ENCODE peak calls at places on chromosome 9, in seven cellular contexts. T is IMR-90, N is neuronal stem cell, H is trophoblast cell, S is mesendoderm, B is H9, Q is H1. O is an unnamed sample.

GRCh38 chr9:33719581-33720374 is 75.6 kb upstream of the PRSS3 start:
- DNase-seq in T (no peak), N (peak; percentile 20), H (peak; percentile 23), S (peak; percentile 73), B (peak; percentile 83), Q (no peak), O (peak; percentile 34)

GRCh38 chr9:90307177-90307833 is 335.3 kb downstream of the DIRAS2 start:
- DNase-seq in T (no peak), N (no peak), H (peak; percentile 75), S (no peak), B (no peak), Q (no peak), O (no peak)

GRCh38 chr9:138103824-138104206 is 226.2 kb downstream of the CACNA1B start:
- DNase-seq in T (no peak), N (no peak), H (no peak), S (no peak), B (no peak), Q (no peak), O (no peak)

GRCh38 chr9:79633558-79633957 is 61.8 kb downstream of the TLE4 start:
- DNase-seq in T (no peak), N (no peak), H (no peak), S (no peak), B (no peak), Q (no peak), O (no peak)

GRCh38 chr9:8156336-8156735 is 356.8 kb upstream of the DMAC1 start:
- DNase-seq in T (no peak), N (no peak), H (no peak), S (no peak), B (no peak), Q (no peak), O (no peak)

GRCh38 chr9:81693639-81694378 is 4.5 kb upstream of the TLE1 start:
- DNase-seq in T (no peak), N (no peak), H (no peak), S (no peak), B (no peak), Q (no peak), O (peak; percentile 8)

GRCh38 chr9:119349548-119349947 is 19.7 kb downstream of the BRINP1 start:
- DNase-seq in T (no peak), N (peak; percentile 29), H (no peak), S (peak; percentile 79), B (peak; percentile 52), Q (no peak), O (no peak)

GRCh38 chr9:93830606-93831005 is 124.5 kb downstream of the BARX1 start:
- DNase-seq in T (no peak), N (no peak), H (no peak), S (no peak), B (no peak), Q (no peak), O (no peak)

GRCh38 chr9:97366889-97367288 is 45.0 kb upstream of the TDRD7 start:
- DNase-seq in T (no peak), N (no peak), H (no peak), S (no peak), B (no peak), Q (no peak), O (no peak)

GRCh38 chr9:93155716-93156474 is 21.8 kb upstream of the NINJ1 start:
- DNase-seq in T (no peak), N (no peak), H (no peak), S (no peak), B (no peak), Q (no peak), O (no peak)

GRCh38 chr9:83346655-83347393 is 191.4 kb downstream of the FRMD3 start:
- DNase-seq in T (no peak), N (no peak), H (no peak), S (no peak), B (no peak), Q (no peak), O (no peak)

GRCh38 chr9:6703898-6704639 is 53.7 kb upstream of the KDM4C start:
- DNase-seq in T (peak; percentile 12), N (peak; percentile 81), H (peak; percentile 96), S (peak; percentile 95), B (peak; percentile 88), Q (peak; percentile 94), O (peak; percentile 80)

GRCh38 chr9:120890415-120891254 is 13.6 kb upstream of the PHF19 start:
- DNase-seq in T (no peak), N (no peak), H (no peak), S (no peak), B (no peak), Q (no peak), O (peak; percentile 61)

GRCh38 chr9:136629879-136630661 is 32.6 kb upstream of the EGFL7 start:
- DNase-seq in T (peak; percentile 24), N (peak; percentile 65), H (no peak), S (peak; percentile 80), B (peak; percentile 84), Q (peak; percentile 36), O (peak; percentile 62)

GRCh38 chr9:83708515-83709158 is 879 bp upstream of the UBQLN1 start:
- DNase-seq in T (peak; percentile 44), N (no peak), H (peak; percentile 87), S (peak; percentile 70), B (peak; percentile 55), Q (no peak), O (peak; percentile 84)

GRCh38 chr9:138010274-138010800 is 132.8 kb downstream of the CACNA1B start:
- DNase-seq in T (no peak), N (no peak), H (no peak), S (no peak), B (no peak), Q (no peak), O (no peak)

GRCh38 chr9:81588148-81588874 is 101.0 kb downstream of the TLE1 start:
- DNase-seq in T (peak; percentile 74), N (no peak), H (peak; percentile 59), S (no peak), B (no peak), Q (no peak), O (peak; percentile 82)

GRCh38 chr9:6243746-6244145 is 28.1 kb downstream of the IL33 start:
- DNase-seq in T (peak; percentile 52), N (no peak), H (no peak), S (no peak), B (no peak), Q (no peak), O (no peak)

GRCh38 chr9:99257723-99258364 is 35.8 kb downstream of the SEC61B start:
- DNase-seq in T (no peak), N (no peak), H (no peak), S (no peak), B (no peak), Q (no peak), O (no peak)

GRCh38 chr9:71162136-71162535 is 40.7 kb upstream of the TRPM3 start:
- DNase-seq in T (no peak), N (no peak), H (no peak), S (no peak), B (no peak), Q (no peak), O (no peak)

GRCh38 chr9:16138961-16139441 is 586.2 kb downstream of the CCDC171 start:
- DNase-seq in T (peak; percentile 88), N (no peak), H (no peak), S (no peak), B (no peak), Q (no peak), O (peak; percentile 43)

GRCh38 chr9:71758277-71758676 is 10.0 kb downstream of the CEMIP2 start:
- DNase-seq in T (no peak), N (no peak), H (peak; percentile 55), S (peak; percentile 55), B (peak; percentile 78), Q (no peak), O (no peak)

GRCh38 chr9:70136632-70137031 is 93.0 kb downstream of the MAMDC2 start:
- DNase-seq in T (peak; percentile 69), N (no peak), H (no peak), S (no peak), B (no peak), Q (no peak), O (no peak)

DNA sequence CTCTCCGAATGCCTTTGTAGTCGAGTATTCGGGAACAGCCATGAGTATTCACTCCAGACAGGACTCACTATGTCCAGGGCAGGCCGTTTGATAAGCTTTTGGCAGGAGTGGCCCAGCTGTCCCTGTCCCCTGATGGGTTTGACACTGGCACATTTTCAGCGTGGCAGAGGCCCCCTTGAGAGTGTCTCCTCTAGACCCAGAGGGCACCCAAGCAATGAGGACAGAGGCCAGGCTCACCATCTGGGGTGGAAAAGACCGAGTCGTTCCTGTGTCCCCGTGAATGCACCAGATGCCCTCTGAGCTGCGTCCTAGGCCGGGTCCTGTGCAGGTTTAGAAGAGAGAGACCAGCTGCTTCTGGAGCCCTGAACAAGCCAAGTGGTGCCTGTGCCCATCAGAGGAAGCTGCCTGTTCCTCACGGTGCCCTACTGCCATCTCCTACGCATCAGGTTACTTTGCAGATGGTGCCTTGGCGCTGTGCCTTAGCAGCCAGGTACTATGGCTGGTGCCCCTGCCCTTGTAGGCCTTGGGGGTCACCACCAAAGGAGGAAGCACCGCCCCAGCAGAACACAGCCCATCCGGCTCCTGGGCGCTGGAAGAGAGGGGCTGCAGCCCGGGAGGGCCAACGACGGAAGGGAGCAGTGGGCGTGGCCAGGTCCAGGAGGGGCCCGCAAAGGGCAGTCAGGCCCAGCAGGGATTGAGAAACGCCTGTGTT is 42.4 kb downstream of the LRSAM1 start:
- DNase-seq in T (no peak), N (no peak), H (no peak), S (no peak), B (no peak), Q (no peak), O (no peak)
- H2BK120ac ChIP-seq in T (no peak overlapping the region), N (no peak overlapping the region), H (no peak overlapping the region), S (no peak overlapping the region), B (no peak overlapping the region), Q (no peak overlapping the region), O (no peak overlapping the region)

GRCh38 chr9:37295796-37296195 is 126.7 kb upstream of the GRHPR start:
- DNase-seq in T (no peak), N (no peak), H (no peak), S (peak; percentile 30), B (no peak), Q (no peak), O (no peak)
- H3K9ac ChIP-seq in T (no peak overlapping the region), N (no peak overlapping the region), H (no peak overlapping the region), S (no peak overlapping the region), B (no peak overlapping the region), Q (no peak overlapping the region), O (no peak overlapping the region)

DNA sequence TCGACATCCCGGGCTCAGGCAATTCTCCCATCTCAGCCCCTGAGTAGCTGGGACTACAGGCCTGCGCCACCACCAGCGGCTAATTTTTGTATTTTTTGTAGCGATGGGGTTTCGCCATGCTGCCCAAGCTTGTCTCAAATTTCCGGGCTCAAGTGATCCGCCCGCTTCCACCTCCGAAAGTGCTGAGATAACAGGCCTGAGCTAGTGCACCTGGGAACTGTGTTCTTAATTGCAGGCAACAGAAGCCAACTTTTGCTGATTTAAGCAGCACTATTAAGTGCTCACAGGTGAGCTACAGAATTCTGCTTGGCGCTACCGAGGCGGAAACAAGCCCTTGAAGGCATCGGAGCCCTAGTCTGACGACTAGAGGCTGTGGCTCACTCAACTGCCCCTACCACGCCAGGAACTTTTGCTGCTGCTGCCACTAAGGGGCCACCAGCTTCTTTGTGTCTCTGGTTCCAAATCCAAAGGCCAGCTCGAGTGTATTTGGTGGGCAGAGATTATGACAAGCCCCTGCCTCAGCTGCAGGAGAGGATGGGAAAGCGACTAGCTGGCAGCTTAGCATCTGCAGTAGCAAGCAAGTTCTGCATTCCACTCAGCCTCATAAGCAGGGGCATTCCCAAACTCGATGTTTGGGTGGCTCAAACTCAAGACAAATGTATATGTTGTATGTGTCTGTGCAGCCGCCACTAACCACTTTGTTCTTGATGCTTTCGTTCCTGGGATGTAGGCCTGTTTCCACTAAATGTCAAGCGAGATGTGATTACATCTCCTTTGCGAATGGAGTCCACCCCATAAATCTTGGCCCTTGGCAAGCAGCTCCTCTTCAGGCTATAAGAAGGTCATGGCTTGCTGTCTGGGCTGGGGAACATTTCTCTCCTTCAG is 10.6 kb upstream of the HMCN2 start:
- DNase-seq in T (no peak), N (no peak), H (no peak), S (no peak), B (no peak), Q (no peak), O (peak; percentile 21)
- H2BK120ac ChIP-seq in T (no peak overlapping the region), N (no peak overlapping the region), H (no peak overlapping the region), S (no peak overlapping the region), B (no peak overlapping the region), Q (no peak overlapping the region), O (no peak overlapping the region)

GRCh38 chr9:117645245-117645636 is 59.0 kb upstream of the TLR4 start:
- DNase-seq in T (no peak), N (no peak), H (no peak), S (no peak), B (no peak), Q (no peak), O (no peak)
- H3K9ac ChIP-seq in T (no peak overlapping the region), N (no peak overlapping the region), H (no peak overlapping the region), S (no peak overlapping the region), B (no peak overlapping the region), Q (no peak overlapping the region), O (peak overlapping the region; percentile 64)